ENCODE peak calls at places on chromosomes 1 and 21, in seven cellular contexts. V is nephron progenitor cell, A is lung, L is NCI-H2107, Y is NCI-H1436, W is substantia nigra, R is nucleus accumbens. M is an unnamed sample.

GRCh38 chr1:9181990-9182783 is 52.4 kb upstream of the H6PD start:
- DNase-seq in V (peak; percentile 69), R (no peak), A (peak; percentile 36), W (no peak), L (no peak), Y (no peak), M (no peak)

GRCh38 chr1:58585591-58586151 is 8.6 kb upstream of the TACSTD2 start:
- DNase-seq in Y (no peak), R (no peak), V (no peak), W (no peak), A (peak; percentile 67), L (no peak), M (no peak)

GRCh38 chr1:94247146-94248094 is 10.0 kb upstream of the ARHGAP29 start:
- DNase-seq in W (peak; percentile 32), Y (no peak), R (no peak), A (peak; percentile 80), V (peak; percentile 95), L (no peak), M (no peak)

GRCh38 chr21:44912158-44912473 is 8.6 kb downstream of the ITGB2 start:
- DNase-seq in V (no peak), L (no peak), W (no peak), A (no peak), R (no peak), Y (no peak), M (no peak)

GRCh38 chr1:230087034-230087721 is 20.1 kb downstream of the GALNT2 start:
- DNase-seq in L (no peak), R (no peak), W (no peak), V (no peak), Y (no peak), A (no peak), M (no peak)

GRCh38 chr21:28226563-28226962 is 766.1 kb downstream of the LTN1 start:
- DNase-seq in A (no peak), V (no peak), R (no peak), L (no peak), Y (no peak), W (no peak), M (no peak)

GRCh38 chr1:60813051-60813450 is 269.3 kb upstream of the NFIA start:
- DNase-seq in A (no peak), W (no peak), L (no peak), V (no peak), R (no peak), Y (no peak), M (no peak)

GRCh38 chr1:7534061-7534825 is 236.9 kb upstream of the VAMP3 start:
- DNase-seq in L (no peak), Y (no peak), A (no peak), W (no peak), R (no peak), V (peak; percentile 39), M (no peak)

GRCh38 chr1:197021716-197022115 is 44.4 kb downstream of the CFHR5 start:
- DNase-seq in V (no peak), R (no peak), A (no peak), Y (no peak), L (no peak), W (no peak), M (no peak)

GRCh38 chr1:26158271-26159112 is at the start of gene FAM110D:
- DNase-seq in L (no peak), A (no peak), Y (no peak), W (no peak), R (no peak), V (no peak), M (no peak)

GRCh38 chr1:196393742-196394141 is 214.5 kb downstream of the KCNT2 start:
- DNase-seq in L (no peak), Y (no peak), A (no peak), R (no peak), W (no peak), V (no peak), M (no peak)

GRCh38 chr1:119140177-119141019 is at the start of gene WARS2:
- DNase-seq in L (peak; percentile 95), Y (peak; percentile 96), R (peak; percentile 96), A (peak; percentile 96), V (peak; percentile 88), W (peak; percentile 96), M (peak; percentile 93)

GRCh38 chr1:222552882-222553281 is 5.0 kb upstream of the HHIPL2 start:
- DNase-seq in L (no peak), W (no peak), V (no peak), Y (no peak), R (no peak), A (no peak), M (no peak)

GRCh38 chr1:9374748-9375345 is 82.2 kb downstream of the SPSB1 start:
- DNase-seq in W (no peak), L (no peak), Y (no peak), R (no peak), A (no peak), V (no peak), M (no peak)

GRCh38 chr1:228035844-228036243 is 29.0 kb downstream of the WNT3A start:
- DNase-seq in Y (no peak), L (no peak), R (no peak), V (no peak), A (no peak), W (no peak), M (no peak)

GRCh38 chr1:42925132-42925769 is 33.4 kb downstream of the SLC2A1 start:
- DNase-seq in L (no peak), V (no peak), A (no peak), Y (no peak), R (no peak), W (no peak), M (no peak)

GRCh38 chr1:10873189-10873588 is 76.7 kb upstream of the CASZ1 start:
- DNase-seq in R (no peak), Y (no peak), A (no peak), L (no peak), V (no peak), W (no peak), M (no peak)

GRCh38 chr1:160837558-160838205 is 25.0 kb downstream of the CD244 start:
- DNase-seq in L (no peak), A (no peak), V (no peak), R (no peak), Y (no peak), W (peak; percentile 25), M (no peak)

GRCh38 chr21:17045214-17045835 is 467.5 kb upstream of the CXADR start:
- DNase-seq in Y (no peak), A (no peak), W (no peak), L (no peak), R (no peak), V (no peak), M (peak; percentile 6)

GRCh38 chr1:39735731-39736130 is 3.0 kb upstream of the PPIE start:
- DNase-seq in W (no peak), V (no peak), L (peak; percentile 96), R (no peak), A (no peak), Y (no peak), M (no peak)

GRCh38 chr1:156852414-156852874 is 6.5 kb downstream of the INSRR start:
- DNase-seq in R (no peak), L (peak; percentile 60), Y (no peak), V (peak; percentile 63), W (peak; percentile 69), A (no peak), M (peak; percentile 92)